ENCODE peak calls at places on chromosome 4, in five cellular contexts. K is NCI-H774; E is cardiac septum; W is stimulated activated naive B cell treated with anti-CD40 and anti-IgM and Interleukin-4, amounts not matched to agents 10 μg/mL and 1 μg/mL and 100 μg/mL, for 72 hours; U is ACHN. F is an unnamed sample.

GRCh38 chr4:133668061-133668851 is 519.2 kb downstream of the PCDH10 start:
- DNase-seq in W (no peak), E (no peak), U (no peak), K (peak; percentile 17), F (no peak)

GRCh38 chr4:16636911-16637630 is 261.4 kb downstream of the LDB2 start:
- DNase-seq in W (no peak), U (no peak), E (no peak), K (no peak), F (no peak)

GRCh38 chr4:188220006-188220405 is 80.8 kb downstream of the TRIML1 start:
- DNase-seq in W (no peak), K (no peak), U (no peak), E (no peak), F (no peak)

GRCh38 chr4:155900402-155900801 is 3.1 kb upstream of the TDO2 start:
- DNase-seq in U (no peak), E (no peak), W (no peak), K (no peak), F (peak; percentile 37)

GRCh38 chr4:40337081-40337480 is 1.9 kb downstream of the CHRNA9 start:
- DNase-seq in W (no peak), U (no peak), K (peak; percentile 32), E (no peak), F (no peak)

GRCh38 chr4:150769235-150769634 is 187.3 kb downstream of the MAB21L2 start:
- DNase-seq in K (no peak), W (no peak), U (peak; percentile 79), E (no peak), F (peak; percentile 76)

GRCh38 chr4:169158046-169158445 is 112.7 kb downstream of the SH3RF1 start:
- DNase-seq in U (no peak), W (no peak), K (no peak), E (no peak), F (no peak)

GRCh38 chr4:2923678-2924173 is 39.5 kb downstream of the NOP14 start:
- DNase-seq in K (no peak), E (peak; percentile 54), W (no peak), U (no peak), F (no peak)

GRCh38 chr4:83785906-83786305 is 250.0 kb downstream of the GPAT3 start:
- DNase-seq in K (no peak), E (no peak), W (no peak), U (no peak), F (no peak)

GRCh38 chr4:160701671-160702070 is 1462.1 kb downstream of the FSTL5 start:
- DNase-seq in K (no peak), E (no peak), W (no peak), U (no peak), F (no peak)

GRCh38 chr4:10535900-10536299 is 78.7 kb upstream of the ZNF518B start:
- DNase-seq in U (no peak), W (no peak), E (no peak), K (no peak), F (no peak)

GRCh38 chr4:114464873-114465272 is 133.7 kb upstream of the UGT8 start:
- DNase-seq in U (no peak), W (no peak), K (no peak), E (no peak), F (no peak)

GRCh38 chr4:15303052-15303641 is 124.7 kb upstream of the C1QTNF7 start:
- DNase-seq in K (no peak), W (no peak), E (no peak), U (no peak), F (no peak)

GRCh38 chr4:75142377-75142776 is 209.5 kb downstream of the PARM1 start:
- DNase-seq in U (no peak), K (no peak), E (no peak), W (no peak), F (no peak)

GRCh38 chr4:104352211-104352610 is 142.5 kb downstream of the CXXC4 start:
- DNase-seq in U (peak; percentile 29), W (no peak), K (no peak), E (no peak), F (no peak)

GRCh38 chr4:66014146-66014765 is 344.0 kb upstream of the EPHA5 start:
- DNase-seq in U (no peak), W (no peak), K (no peak), E (no peak), F (no peak)

GRCh38 chr4:107801766-107802211 is 22.9 kb upstream of the SGMS2 start:
- DNase-seq in U (peak; percentile 44), K (no peak), E (no peak), W (no peak), F (peak; percentile 16)

F was measured in Caki2.